ENCODE peak calls at places on chromosome 14, in five cellular contexts. L, R, T, U and F are unnamed samples. For H3K4me1, the result is how much of the 10 kb centered on the place peaks cover.

GRCh38 chr14:88821888-88822287 is 2.6 kb upstream of the TTC8 start:
- DNase-seq in L (no peak), R (no peak), T (no peak), U (no peak), F (no peak)

GRCh38 chr14:47919994-47920393 is 244.6 kb upstream of the MDGA2 start:
- DNase-seq in L (no peak), R (no peak), T (no peak), U (no peak), F (no peak)

GRCh38 chr14:43198465-43198864 is 1308.6 kb downstream of the FSCB start:
- DNase-seq in L (no peak), R (no peak), T (no peak), U (no peak), F (no peak)

GRCh38 chr14:66165337-66165736 is 320.8 kb upstream of the CCDC196 start:
- DNase-seq in L (no peak), R (no peak), T (no peak), U (no peak), F (no peak)

GRCh38 chr14:79411403-79412174 is 799.7 kb downstream of the DIO2 start:
- DNase-seq in L (no peak), R (no peak), T (no peak), U (no peak), F (no peak)

GRCh38 chr14:22892488-22892887 is 9.5 kb downstream of the REM2 start:
- DNase-seq in L (no peak), R (no peak), T (no peak), U (peak), F (no peak)

GRCh38 chr14:102969060-102969791 is 46.8 kb downstream of the AMN start:
- DNase-seq in L (no peak), R (no peak), T (no peak), U (no peak), F (no peak)

GRCh38 chr14:98890556-98891340 is 381.2 kb downstream of the BCL11B start:
- DNase-seq in L (no peak), R (no peak), T (no peak), U (no peak), F (no peak)

GRCh38 chr14:87175175-87175574 is 817.8 kb downstream of the GALC start:
- DNase-seq in L (no peak), R (no peak), T (peak), U (no peak), F (no peak)

GRCh38 chr14:39491134-39491541 is 58.9 kb upstream of the FBXO33 start:
- DNase-seq in L (peak), R (peak), T (peak), U (peak), F (no peak)

GRCh38 chr14:61418749-61419148 is 97.4 kb downstream of the PRKCH start:
- DNase-seq in L (no peak), R (no peak), T (no peak), U (no peak), F (no peak)

GRCh38 chr14:101632520-101632919 is 71.2 kb downstream of the DIO3 start:
- DNase-seq in L (no peak), R (no peak), T (no peak), U (no peak), F (no peak)

GRCh38 chr14:39107624-39108023 is 4.6 kb upstream of the SEC23A start:
- DNase-seq in L (no peak), R (peak), T (peak), U (peak), F (no peak)

GRCh38 chr14:25231006-25231405 is 181.1 kb upstream of the STXBP6 start:
- DNase-seq in L (no peak), R (no peak), T (no peak), U (no peak), F (no peak)

GRCh38 chr14:100658514-100658886 is 68.2 kb upstream of the DLK1 start:
- DNase-seq in L (no peak), R (no peak), T (no peak), U (no peak), F (no peak)

GRCh38 chr14:47262801-47263200 is 412.6 kb downstream of the MDGA2 start:
- DNase-seq in L (no peak), R (no peak), T (no peak), U (no peak), F (no peak)

GRCh38 chr14:67683821-67684220 is 9.4 kb upstream of the VTI1B start:
- DNase-seq in L (no peak), R (no peak), T (no peak), U (no peak), F (no peak)

GRCh38 chr14:26121181-26121580 is 476.7 kb downstream of the NOVA1 start:
- DNase-seq in L (no peak), R (no peak), T (peak), U (no peak), F (no peak)

GRCh38 chr14:21309238-21309636 is 29.4 kb downstream of the RPGRIP1 start:
- DNase-seq in L (no peak), R (no peak), T (no peak), U (no peak), F (no peak)
- H3K4me3 ChIP-seq in L (no peak), R (peak), T (peak), U (peak), F (peak)

GRCh38 chr14:63276492-63277342 is 42.0 kb downstream of the GPHB5 start:
- DNase-seq in L (peak), R (peak), T (peak), U (peak), F (no peak)

GRCh38 chr14:63275611-63276010 is 43.1 kb downstream of the GPHB5 start:
- DNase-seq in L (no peak), R (no peak), T (no peak), U (peak), F (no peak)

GRCh38 chr14:63276016-63276415 is 42.7 kb downstream of the GPHB5 start:
- DNase-seq in L (no peak), R (no peak), T (no peak), U (peak), F (no peak)

GRCh38 chr14:63273717-63274673 is 44.7 kb downstream of the GPHB5 start:
- DNase-seq in L (no peak), R (no peak), T (no peak), U (no peak), F (no peak)

DNA sequence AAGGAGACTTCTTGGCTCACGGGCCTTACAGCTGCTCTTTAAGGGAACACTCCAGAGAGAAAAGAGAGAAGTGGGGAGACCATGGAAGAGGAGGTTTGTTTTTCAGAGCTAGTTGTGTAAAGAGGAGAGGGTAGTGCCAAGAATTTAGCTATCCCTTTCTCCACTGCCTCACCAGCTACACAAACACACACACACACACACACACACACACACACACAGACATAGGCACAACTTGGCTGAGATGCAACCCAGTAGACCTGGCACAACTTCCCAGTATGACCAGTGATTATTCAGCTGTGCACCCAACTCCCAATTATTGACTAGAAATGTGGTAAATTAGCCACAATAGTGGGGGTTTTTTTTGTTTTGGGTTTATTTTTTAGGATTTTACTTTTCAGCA is 41.0 kb downstream of the GPHB5 start:
- DNase-seq in L (no peak), R (no peak), T (no peak), U (no peak), F (no peak)
- H3K4me1 ChIP-seq in L (under half), R (under half), T (under half), U (under half), F (under half)

DNA sequence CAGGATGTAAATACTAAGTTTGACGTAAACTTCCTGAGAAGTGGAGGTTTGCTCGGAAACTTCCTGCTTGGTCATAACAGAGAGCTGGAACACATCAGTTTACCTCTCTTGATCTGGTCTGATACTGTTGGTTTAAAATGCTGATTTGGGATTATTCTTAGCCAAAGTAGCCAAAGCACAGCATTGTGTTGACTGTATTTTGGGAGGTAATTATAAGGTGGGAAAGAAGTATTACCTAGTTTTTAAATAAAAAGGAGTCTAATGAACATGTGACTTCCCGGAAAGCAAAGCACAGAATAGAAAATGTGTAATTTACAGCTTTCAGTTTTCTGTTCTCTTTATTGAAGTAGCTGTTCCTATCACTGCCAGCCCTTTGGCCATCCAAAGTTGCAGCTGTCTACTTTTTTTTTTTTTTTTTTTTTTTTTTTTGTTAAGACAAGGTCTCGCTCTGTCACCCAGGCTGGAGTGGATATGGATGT is 52.2 kb upstream of the SRP54 start:
- DNase-seq in L (no peak), R (no peak), T (no peak), U (no peak), F (no peak)
- H3K4me3 ChIP-seq in L (no peak), R (no peak), T (no peak), U (no peak), F (peak)

DNA sequence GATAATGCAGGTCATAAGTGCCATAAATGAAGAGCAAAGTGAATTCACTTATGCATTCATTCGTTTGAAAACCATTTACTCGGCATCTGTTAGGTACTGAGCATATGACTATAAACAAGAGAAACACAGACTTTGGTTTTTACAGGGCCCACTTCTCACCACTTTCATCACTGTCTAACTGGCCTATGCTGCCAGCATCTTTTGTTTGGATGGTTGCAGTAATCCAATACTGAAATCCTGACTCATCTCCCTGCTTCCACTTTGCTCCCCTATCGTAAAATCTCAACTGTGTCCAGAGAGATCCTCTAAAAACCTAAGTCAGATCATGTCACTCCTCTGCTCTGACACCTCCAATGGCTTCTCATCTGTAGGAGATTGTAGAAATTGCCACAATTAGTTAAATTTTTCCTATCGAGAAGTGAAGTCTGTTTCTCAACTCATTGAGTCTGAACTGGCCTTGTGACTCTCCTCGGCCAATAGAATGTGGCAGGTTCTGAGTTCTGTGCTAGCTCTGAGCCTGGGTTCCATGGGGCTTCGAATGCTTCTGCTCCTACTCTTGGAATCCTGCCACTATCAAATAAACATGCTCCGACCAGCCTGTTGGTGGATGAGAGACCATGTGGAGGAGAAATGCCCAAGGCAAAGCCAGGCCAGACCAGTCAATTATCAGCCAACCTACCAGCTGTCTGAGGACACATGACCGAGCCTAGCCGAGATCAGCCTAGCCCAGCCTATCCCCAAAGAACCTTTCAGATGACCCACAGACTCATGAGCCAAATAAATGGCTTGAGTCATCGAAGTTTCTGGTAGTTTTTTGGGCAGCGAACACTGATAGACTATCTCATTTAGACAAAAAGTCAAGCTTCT is 2.2 kb upstream of the BATF start:
- DNase-seq in L (no peak), R (no peak), T (no peak), U (no peak), F (no peak)
- H3K4me1 ChIP-seq in L (under half), R (under half), T (under half), U (under half), F (half or more)

GRCh38 chr14:105962532-105962931 is 436.1 kb downstream of the TMEM121 start:
- DNase-seq in L (no peak), R (no peak), T (no peak), U (no peak), F (no peak)
- H3K4me3 ChIP-seq in L (no peak), R (no peak), T (no peak), U (no peak), F (no peak)

GRCh38 chr14:104689620-104690265 is 325 bp downstream of the INF2 start:
- DNase-seq in L (no peak), R (no peak), T (no peak), U (no peak), F (no peak)
- H3K4me1 ChIP-seq in L (under half), R (under half), T (under half), U (under half), F (half or more)

DNA sequence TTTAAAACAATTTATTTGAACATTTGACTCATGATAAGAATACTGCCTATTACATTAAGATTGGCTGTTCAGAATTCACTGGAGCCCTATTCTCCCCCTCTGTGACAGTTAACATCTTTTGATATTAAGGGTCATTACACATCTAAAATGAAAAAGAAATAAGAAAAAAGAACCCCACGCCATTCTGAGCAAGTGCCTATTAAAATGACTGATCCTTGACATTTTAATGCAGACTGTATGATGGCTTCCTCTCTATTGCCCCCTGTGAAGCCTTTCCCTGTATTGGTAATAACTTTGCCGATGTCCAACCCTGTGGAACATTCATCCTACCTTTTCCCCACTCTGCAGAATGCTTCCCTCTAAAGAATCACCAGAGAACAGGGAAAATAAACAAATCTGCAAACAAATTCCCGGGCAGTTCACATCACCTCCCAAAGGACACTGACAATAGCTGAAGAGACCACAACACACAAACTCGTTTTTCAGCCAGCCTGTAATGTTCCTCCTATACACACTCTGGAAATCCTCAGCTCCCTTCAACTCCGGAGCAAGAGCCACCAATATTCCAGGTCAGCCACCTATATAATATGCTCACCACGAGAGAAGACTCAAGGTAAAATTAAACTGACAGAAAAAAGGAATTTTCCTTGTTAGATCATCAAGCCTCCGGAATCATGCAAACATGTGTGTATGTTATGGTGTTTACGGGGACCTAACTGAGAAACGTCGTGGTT is 2.1 kb downstream of the NIN start:
- DNase-seq in L (no peak), R (no peak), T (no peak), U (no peak), F (no peak)
- H3K4me3 ChIP-seq in L (peak), R (no peak), T (peak), U (peak), F (peak)